ENCODE peak calls at places on chromosomes 7 and 10, in five cellular contexts. One of them, this sample, is unnamed.

GRCh38 chr7:44581426-44581906 is 565 bp downstream of the TMED4 start:
- DNase-seq in SK-N-SH: no peak
- DNase-seq in stomach: peak
- DNase-seq in HCT116: no peak
- DNase-seq in transverse colon: peak
- DNase-seq in this sample: no peak

GRCh38 chr10:105266966-105267539 is 626.0 kb downstream of the SORCS3 start:
- DNase-seq in SK-N-SH: no peak
- DNase-seq in stomach: no peak
- DNase-seq in HCT116: no peak
- DNase-seq in transverse colon: no peak
- DNase-seq in this sample: no peak

GRCh38 chr7:134891262-134892001 is 94.9 kb upstream of the AGBL3 start:
- DNase-seq in SK-N-SH: peak
- DNase-seq in stomach: peak
- DNase-seq in HCT116: peak
- DNase-seq in transverse colon: peak
- DNase-seq in this sample: peak

GRCh38 chr10:97726636-97727178 is 10.2 kb upstream of the ZFYVE27 start:
- DNase-seq in SK-N-SH: no peak
- DNase-seq in stomach: no peak
- DNase-seq in HCT116: no peak
- DNase-seq in transverse colon: peak
- DNase-seq in this sample: no peak

GRCh38 chr10:102802920-102803534 is 34.2 kb downstream of the CYP17A1 start:
- DNase-seq in SK-N-SH: no peak
- DNase-seq in stomach: no peak
- DNase-seq in HCT116: no peak
- DNase-seq in transverse colon: peak
- DNase-seq in this sample: no peak

GRCh38 chr10:3786295-3786981 is 1.4 kb upstream of the KLF6 start:
- DNase-seq in SK-N-SH: no peak
- DNase-seq in stomach: no peak
- DNase-seq in HCT116: peak
- DNase-seq in transverse colon: peak
- DNase-seq in this sample: no peak

GRCh38 chr7:513521-514166 is 6.0 kb downstream of the PDGFA start:
- DNase-seq in SK-N-SH: no peak
- DNase-seq in stomach: no peak
- DNase-seq in HCT116: no peak
- DNase-seq in transverse colon: no peak
- DNase-seq in this sample: no peak

GRCh38 chr7:80666376-80666775 is 27.9 kb downstream of the CD36 start:
- DNase-seq in SK-N-SH: no peak
- DNase-seq in stomach: no peak
- DNase-seq in HCT116: no peak
- DNase-seq in transverse colon: no peak
- DNase-seq in this sample: no peak

GRCh38 chr10:3782456-3783312 is 2.3 kb downstream of the KLF6 start:
- DNase-seq in SK-N-SH: peak
- DNase-seq in stomach: peak
- DNase-seq in HCT116: no peak
- DNase-seq in transverse colon: peak
- DNase-seq in this sample: no peak

GRCh38 chr7:44607141-44608068 is 978 bp downstream of the OGDH start:
- DNase-seq in SK-N-SH: no peak
- DNase-seq in stomach: no peak
- DNase-seq in HCT116: no peak
- DNase-seq in transverse colon: no peak
- DNase-seq in this sample: no peak

GRCh38 chr7:4740796-4741195 is 34.6 kb upstream of the AP5Z1 start:
- DNase-seq in SK-N-SH: no peak
- DNase-seq in stomach: no peak
- DNase-seq in HCT116: no peak
- DNase-seq in transverse colon: no peak
- DNase-seq in this sample: no peak

GRCh38 chr7:4737300-4737699 is 38.1 kb upstream of the AP5Z1 start:
- DNase-seq in SK-N-SH: no peak
- DNase-seq in stomach: no peak
- DNase-seq in HCT116: no peak
- DNase-seq in transverse colon: no peak
- DNase-seq in this sample: no peak

GRCh38 chr7:4742051-4742573 is 33.3 kb upstream of the AP5Z1 start:
- DNase-seq in SK-N-SH: no peak
- DNase-seq in stomach: peak
- DNase-seq in HCT116: no peak
- DNase-seq in transverse colon: peak
- DNase-seq in this sample: no peak

GRCh38 chr7:4738711-4739527 is 36.5 kb upstream of the AP5Z1 start:
- DNase-seq in SK-N-SH: peak
- DNase-seq in stomach: peak
- DNase-seq in HCT116: peak
- DNase-seq in transverse colon: no peak
- DNase-seq in this sample: no peak

DNA sequence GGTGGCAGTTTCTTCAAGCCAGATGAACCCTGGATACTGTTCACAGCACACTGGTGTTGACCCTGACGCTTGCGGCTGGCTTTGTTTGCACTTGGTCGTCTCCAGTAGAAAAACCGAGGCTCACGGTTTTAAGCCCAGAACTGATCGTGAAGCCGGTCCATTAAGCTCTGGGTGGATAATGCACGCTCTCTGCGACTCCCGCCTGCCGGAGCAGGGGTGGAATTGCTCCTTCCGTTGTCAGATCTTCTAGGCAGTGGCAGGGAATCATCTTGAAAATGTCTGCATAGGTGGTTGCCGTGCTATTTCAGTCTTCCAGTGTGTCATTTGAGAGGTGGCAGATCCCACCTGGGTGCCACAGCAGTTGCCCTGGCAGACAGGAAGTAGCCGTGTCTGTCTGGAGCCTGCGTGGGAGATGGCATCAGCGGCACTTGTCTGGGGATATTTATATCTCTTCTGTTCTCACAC is 35.9 kb upstream of the AP5Z1 start:
- DNase-seq in SK-N-SH: peak
- DNase-seq in stomach: peak
- DNase-seq in HCT116: no peak
- DNase-seq in transverse colon: no peak
- DNase-seq in this sample: no peak
- TF ChIP-seq POLR2AphosphoS5 in SK-N-SH: no peak
- TF ChIP-seq POLR2AphosphoS5 in stomach: no peak
- TF ChIP-seq POLR2AphosphoS5 in HCT116: no peak
- TF ChIP-seq POLR2AphosphoS5 in transverse colon: no peak
- TF ChIP-seq POLR2AphosphoS5 in this sample: no peak

GRCh38 chr7:31384461-31384860 is 43.9 kb upstream of the NEUROD6 start:
- DNase-seq in SK-N-SH: no peak
- DNase-seq in stomach: no peak
- DNase-seq in HCT116: no peak
- DNase-seq in transverse colon: no peak
- DNase-seq in this sample: no peak
- H3K27ac ChIP-seq in SK-N-SH: no peak
- H3K27ac ChIP-seq in stomach: no peak
- H3K27ac ChIP-seq in HCT116: no peak
- H3K27ac ChIP-seq in transverse colon: no peak
- H3K27ac ChIP-seq in this sample: no peak

DNA sequence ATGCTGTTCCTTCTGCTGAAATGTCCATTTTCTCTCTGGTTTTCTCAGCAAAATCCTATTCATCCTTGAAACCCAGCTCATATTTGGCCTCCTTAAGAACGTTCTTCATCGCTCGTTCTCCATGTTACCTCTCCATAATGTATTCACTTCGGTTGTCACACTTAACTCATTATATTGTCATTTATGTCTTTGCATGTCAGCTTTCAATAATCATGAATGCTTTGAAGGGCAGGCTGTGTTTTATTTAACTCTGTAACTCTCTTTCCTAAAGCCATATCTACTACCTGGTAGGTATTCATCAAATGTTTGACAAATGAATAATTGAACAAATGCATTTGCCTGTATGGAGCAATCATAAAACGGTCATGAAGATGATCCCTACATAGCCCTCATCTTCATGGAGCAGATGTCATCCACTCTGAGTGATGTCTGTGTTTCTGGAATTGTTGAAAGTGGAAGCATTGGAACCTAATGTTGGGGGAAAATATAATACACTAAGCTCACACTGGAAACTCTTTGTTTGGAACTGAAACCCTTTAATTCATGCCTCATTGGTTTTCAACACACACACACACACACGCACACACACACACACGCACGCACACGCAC is 303.4 kb downstream of the PLXNA4 start:
- DNase-seq in SK-N-SH: no peak
- DNase-seq in stomach: no peak
- DNase-seq in HCT116: no peak
- DNase-seq in transverse colon: no peak
- DNase-seq in this sample: no peak
- H3K4me3 ChIP-seq in SK-N-SH: no peak
- H3K4me3 ChIP-seq in stomach: no peak
- H3K4me3 ChIP-seq in HCT116: no peak
- H3K4me3 ChIP-seq in transverse colon: no peak
- H3K4me3 ChIP-seq in this sample: no peak

GRCh38 chr10:34709637-34710390 is 105.3 kb downstream of the PARD3 start:
- DNase-seq in SK-N-SH: no peak
- DNase-seq in stomach: no peak
- DNase-seq in HCT116: no peak
- DNase-seq in transverse colon: no peak
- DNase-seq in this sample: no peak

GRCh38 chr10:34711500-34711899 is 103.6 kb downstream of the PARD3 start:
- DNase-seq in SK-N-SH: no peak
- DNase-seq in stomach: no peak
- DNase-seq in HCT116: no peak
- DNase-seq in transverse colon: no peak
- DNase-seq in this sample: no peak

GRCh38 chr10:34713875-34714274 is 101.2 kb downstream of the PARD3 start:
- DNase-seq in SK-N-SH: no peak
- DNase-seq in stomach: no peak
- DNase-seq in HCT116: no peak
- DNase-seq in transverse colon: no peak
- DNase-seq in this sample: no peak

GRCh38 chr10:34707656-34708055 is 107.4 kb downstream of the PARD3 start:
- DNase-seq in SK-N-SH: peak
- DNase-seq in stomach: no peak
- DNase-seq in HCT116: no peak
- DNase-seq in transverse colon: no peak
- DNase-seq in this sample: no peak

GRCh38 chr10:34710391-34710751 is 104.7 kb downstream of the PARD3 start:
- DNase-seq in SK-N-SH: no peak
- DNase-seq in stomach: no peak
- DNase-seq in HCT116: no peak
- DNase-seq in transverse colon: no peak
- DNase-seq in this sample: no peak
- TF ChIP-seq POLR2AphosphoS5 in SK-N-SH: no peak
- TF ChIP-seq POLR2AphosphoS5 in stomach: no peak
- TF ChIP-seq POLR2AphosphoS5 in HCT116: no peak
- TF ChIP-seq POLR2AphosphoS5 in transverse colon: peak
- TF ChIP-seq POLR2AphosphoS5 in this sample: no peak

This sample was measured in breast epithelium.